ENCODE peak calls at places on chromosomes 5 and 9, in five cellular contexts. One of them, this sample, is unnamed.

GRCh38 chr9:132562313-132562588 is 20.2 kb upstream of the BARHL1 start:
- DNase-seq in esophagus squamous epithelium: no peak
- DNase-seq in right cardiac atrium: no peak
- DNase-seq in NCI-H1694: no peak
- DNase-seq in activated naive CD4-positive, alpha-beta T cell: no peak
- DNase-seq in this sample: no peak

GRCh38 chr5:142145106-142145900 is 36.7 kb downstream of the NDFIP1 start:
- DNase-seq in activated naive CD4-positive, alpha-beta T cell: no peak
- DNase-seq in NCI-H1694: peak
- DNase-seq in esophagus squamous epithelium: no peak
- DNase-seq in right cardiac atrium: peak
- DNase-seq in this sample: no peak

GRCh38 chr5:139474815-139475791 is 4.3 kb downstream of the SMIM33 start:
- DNase-seq in activated naive CD4-positive, alpha-beta T cell: no peak
- DNase-seq in esophagus squamous epithelium: no peak
- DNase-seq in right cardiac atrium: no peak
- DNase-seq in NCI-H1694: no peak
- DNase-seq in this sample: peak

GRCh38 chr5:40649493-40650030 is 30.2 kb upstream of the PTGER4 start:
- DNase-seq in right cardiac atrium: no peak
- DNase-seq in activated naive CD4-positive, alpha-beta T cell: no peak
- DNase-seq in esophagus squamous epithelium: no peak
- DNase-seq in NCI-H1694: no peak
- DNase-seq in this sample: no peak

GRCh38 chr5:157947156-157947555 is 88.2 kb upstream of the CLINT1 start:
- DNase-seq in esophagus squamous epithelium: no peak
- DNase-seq in right cardiac atrium: no peak
- DNase-seq in NCI-H1694: no peak
- DNase-seq in activated naive CD4-positive, alpha-beta T cell: no peak
- DNase-seq in this sample: no peak

GRCh38 chr9:35774907-35775635 is 16.3 kb upstream of the NPR2 start:
- DNase-seq in esophagus squamous epithelium: no peak
- DNase-seq in NCI-H1694: no peak
- DNase-seq in right cardiac atrium: peak
- DNase-seq in activated naive CD4-positive, alpha-beta T cell: no peak
- DNase-seq in this sample: peak

GRCh38 chr9:132857031-132857430 is 21.1 kb downstream of the AK8 start:
- DNase-seq in NCI-H1694: no peak
- DNase-seq in right cardiac atrium: peak
- DNase-seq in activated naive CD4-positive, alpha-beta T cell: no peak
- DNase-seq in esophagus squamous epithelium: no peak
- DNase-seq in this sample: no peak

GRCh38 chr9:116350213-116350612 is 196.6 kb downstream of the PAPPA start:
- DNase-seq in esophagus squamous epithelium: no peak
- DNase-seq in right cardiac atrium: no peak
- DNase-seq in NCI-H1694: no peak
- DNase-seq in activated naive CD4-positive, alpha-beta T cell: no peak
- DNase-seq in this sample: no peak

GRCh38 chr5:150057996-150058395 is 28.4 kb downstream of the CSF1R start:
- DNase-seq in activated naive CD4-positive, alpha-beta T cell: no peak
- DNase-seq in right cardiac atrium: no peak
- DNase-seq in esophagus squamous epithelium: no peak
- DNase-seq in NCI-H1694: no peak
- DNase-seq in this sample: no peak

GRCh38 chr9:2469681-2470141 is 151.9 kb upstream of the VLDLR start:
- DNase-seq in right cardiac atrium: no peak
- DNase-seq in esophagus squamous epithelium: no peak
- DNase-seq in NCI-H1694: no peak
- DNase-seq in activated naive CD4-positive, alpha-beta T cell: no peak
- DNase-seq in this sample: no peak

GRCh38 chr9:133726401-133727276 is 11.5 kb downstream of the SARDH start:
- DNase-seq in NCI-H1694: peak
- DNase-seq in activated naive CD4-positive, alpha-beta T cell: no peak
- DNase-seq in right cardiac atrium: no peak
- DNase-seq in esophagus squamous epithelium: no peak
- DNase-seq in this sample: no peak

GRCh38 chr9:21102311-21102710 is 24.6 kb upstream of the IFNB1 start:
- DNase-seq in activated naive CD4-positive, alpha-beta T cell: no peak
- DNase-seq in right cardiac atrium: no peak
- DNase-seq in esophagus squamous epithelium: no peak
- DNase-seq in NCI-H1694: no peak
- DNase-seq in this sample: no peak

GRCh38 chr5:24649531-24649930 is 4.8 kb upstream of the CDH10 start:
- DNase-seq in NCI-H1694: no peak
- DNase-seq in right cardiac atrium: no peak
- DNase-seq in esophagus squamous epithelium: no peak
- DNase-seq in activated naive CD4-positive, alpha-beta T cell: no peak
- DNase-seq in this sample: no peak

GRCh38 chr5:172123269-172123692 is 64.7 kb downstream of the STK10 start:
- DNase-seq in activated naive CD4-positive, alpha-beta T cell: no peak
- DNase-seq in esophagus squamous epithelium: no peak
- DNase-seq in NCI-H1694: peak
- DNase-seq in right cardiac atrium: peak
- DNase-seq in this sample: peak

GRCh38 chr5:139885172-139885856 is 89.7 kb downstream of the PSD2 start:
- DNase-seq in right cardiac atrium: no peak
- DNase-seq in NCI-H1694: no peak
- DNase-seq in esophagus squamous epithelium: no peak
- DNase-seq in activated naive CD4-positive, alpha-beta T cell: no peak
- DNase-seq in this sample: no peak

GRCh38 chr5:175854231-175855040 is 16.9 kb upstream of the CPLX2 start:
- DNase-seq in esophagus squamous epithelium: no peak
- DNase-seq in NCI-H1694: no peak
- DNase-seq in activated naive CD4-positive, alpha-beta T cell: no peak
- DNase-seq in right cardiac atrium: no peak
- DNase-seq in this sample: no peak

GRCh38 chr5:54905942-54906537 is 79.4 kb downstream of the ESM1 start:
- DNase-seq in activated naive CD4-positive, alpha-beta T cell: peak
- DNase-seq in esophagus squamous epithelium: no peak
- DNase-seq in right cardiac atrium: peak
- DNase-seq in NCI-H1694: peak
- DNase-seq in this sample: no peak

GRCh38 chr5:71790433-71790832 is 71.4 kb downstream of the CARTPT start:
- DNase-seq in esophagus squamous epithelium: no peak
- DNase-seq in activated naive CD4-positive, alpha-beta T cell: no peak
- DNase-seq in right cardiac atrium: no peak
- DNase-seq in NCI-H1694: no peak
- DNase-seq in this sample: no peak

GRCh38 chr9:112020680-112021596 is 124.3 kb downstream of the UGCG start:
- DNase-seq in activated naive CD4-positive, alpha-beta T cell: no peak
- DNase-seq in NCI-H1694: no peak
- DNase-seq in right cardiac atrium: no peak
- DNase-seq in esophagus squamous epithelium: no peak
- DNase-seq in this sample: no peak

GRCh38 chr5:108380531-108381021 is 1.3 kb downstream of the FBXL17 start:
- DNase-seq in right cardiac atrium: peak
- DNase-seq in activated naive CD4-positive, alpha-beta T cell: peak
- DNase-seq in NCI-H1694: no peak
- DNase-seq in esophagus squamous epithelium: no peak
- DNase-seq in this sample: peak

GRCh38 chr5:143315929-143316328 is 87.6 kb downstream of the NR3C1 start:
- DNase-seq in right cardiac atrium: no peak
- DNase-seq in NCI-H1694: no peak
- DNase-seq in esophagus squamous epithelium: no peak
- DNase-seq in activated naive CD4-positive, alpha-beta T cell: no peak
- DNase-seq in this sample: no peak

GRCh38 chr5:136202800-136203199 is 9.8 kb upstream of the SMIM32 start:
- DNase-seq in NCI-H1694: no peak
- DNase-seq in esophagus squamous epithelium: no peak
- DNase-seq in right cardiac atrium: no peak
- DNase-seq in activated naive CD4-positive, alpha-beta T cell: no peak
- DNase-seq in this sample: no peak

GRCh38 chr5:147216552-147217154 is 18.2 kb upstream of the STK32A start:
- DNase-seq in esophagus squamous epithelium: no peak
- DNase-seq in NCI-H1694: no peak
- DNase-seq in right cardiac atrium: no peak
- DNase-seq in activated naive CD4-positive, alpha-beta T cell: no peak
- DNase-seq in this sample: no peak

GRCh38 chr5:73381587-73382411 is 66.8 kb downstream of the FOXD1 start:
- DNase-seq in esophagus squamous epithelium: no peak
- DNase-seq in right cardiac atrium: no peak
- DNase-seq in NCI-H1694: no peak
- DNase-seq in activated naive CD4-positive, alpha-beta T cell: no peak
- DNase-seq in this sample: no peak

GRCh38 chr9:19411316-19411715 is 2.5 kb downstream of the ACER2 start:
- DNase-seq in right cardiac atrium: no peak
- DNase-seq in NCI-H1694: no peak
- DNase-seq in esophagus squamous epithelium: no peak
- DNase-seq in activated naive CD4-positive, alpha-beta T cell: no peak
- DNase-seq in this sample: no peak

GRCh38 chr5:141412853-141413539 is at the start of gene PCDHGA10:
- DNase-seq in right cardiac atrium: no peak
- DNase-seq in NCI-H1694: peak
- DNase-seq in activated naive CD4-positive, alpha-beta T cell: no peak
- DNase-seq in esophagus squamous epithelium: no peak
- DNase-seq in this sample: peak

GRCh38 chr9:134689320-134690181 is 47.9 kb downstream of the COL5A1 start:
- DNase-seq in right cardiac atrium: peak
- DNase-seq in esophagus squamous epithelium: no peak
- DNase-seq in activated naive CD4-positive, alpha-beta T cell: no peak
- DNase-seq in NCI-H1694: no peak
- DNase-seq in this sample: no peak

GRCh38 chr5:85428426-85428934 is 1043.8 kb upstream of the EDIL3 start:
- DNase-seq in right cardiac atrium: no peak
- DNase-seq in NCI-H1694: no peak
- DNase-seq in esophagus squamous epithelium: no peak
- DNase-seq in activated naive CD4-positive, alpha-beta T cell: no peak
- DNase-seq in this sample: no peak

GRCh38 chr5:134136771-134137170 is 22.3 kb downstream of the TCF7 start:
- DNase-seq in NCI-H1694: no peak
- DNase-seq in activated naive CD4-positive, alpha-beta T cell: no peak
- DNase-seq in right cardiac atrium: no peak
- DNase-seq in esophagus squamous epithelium: no peak
- DNase-seq in this sample: no peak

GRCh38 chr5:38756068-38756467 is 89.7 kb upstream of the OSMR start:
- DNase-seq in right cardiac atrium: no peak
- DNase-seq in esophagus squamous epithelium: no peak
- DNase-seq in NCI-H1694: no peak
- DNase-seq in activated naive CD4-positive, alpha-beta T cell: no peak
- DNase-seq in this sample: no peak

GRCh38 chr5:142073617-142074405 is 34.8 kb upstream of the NDFIP1 start:
- DNase-seq in NCI-H1694: no peak
- DNase-seq in esophagus squamous epithelium: no peak
- DNase-seq in activated naive CD4-positive, alpha-beta T cell: no peak
- DNase-seq in right cardiac atrium: no peak
- DNase-seq in this sample: no peak

GRCh38 chr5:131226899-131227298 is 37.0 kb upstream of the CDC42SE2 start:
- DNase-seq in right cardiac atrium: no peak
- DNase-seq in NCI-H1694: no peak
- DNase-seq in activated naive CD4-positive, alpha-beta T cell: no peak
- DNase-seq in esophagus squamous epithelium: no peak
- DNase-seq in this sample: no peak

GRCh38 chr9:110148868-110149267 is 59.1 kb downstream of the C9orf152 start:
- DNase-seq in NCI-H1694: no peak
- DNase-seq in right cardiac atrium: no peak
- DNase-seq in esophagus squamous epithelium: no peak
- DNase-seq in activated naive CD4-positive, alpha-beta T cell: no peak
- DNase-seq in this sample: no peak

GRCh38 chr5:151917931-151918330 is 6.7 kb downstream of the GLRA1 start:
- DNase-seq in right cardiac atrium: no peak
- DNase-seq in esophagus squamous epithelium: no peak
- DNase-seq in activated naive CD4-positive, alpha-beta T cell: no peak
- DNase-seq in NCI-H1694: no peak
- DNase-seq in this sample: no peak

GRCh38 chr9:806285-807156 is 35.0 kb upstream of the DMRT1 start:
- DNase-seq in activated naive CD4-positive, alpha-beta T cell: no peak
- DNase-seq in right cardiac atrium: no peak
- DNase-seq in esophagus squamous epithelium: no peak
- DNase-seq in NCI-H1694: peak
- DNase-seq in this sample: peak

GRCh38 chr9:84862786-84863185 is 193.3 kb downstream of the NTRK2 start:
- DNase-seq in activated naive CD4-positive, alpha-beta T cell: no peak
- DNase-seq in esophagus squamous epithelium: no peak
- DNase-seq in right cardiac atrium: peak
- DNase-seq in NCI-H1694: no peak
- DNase-seq in this sample: no peak

GRCh38 chr5:159800131-159800830 is 116.0 kb upstream of the ADRA1B start:
- DNase-seq in right cardiac atrium: no peak
- DNase-seq in activated naive CD4-positive, alpha-beta T cell: no peak
- DNase-seq in NCI-H1694: no peak
- DNase-seq in esophagus squamous epithelium: no peak
- DNase-seq in this sample: no peak

GRCh38 chr9:34540826-34541225 is 18.0 kb upstream of the ENHO start:
- DNase-seq in activated naive CD4-positive, alpha-beta T cell: no peak
- DNase-seq in esophagus squamous epithelium: no peak
- DNase-seq in NCI-H1694: no peak
- DNase-seq in right cardiac atrium: no peak
- DNase-seq in this sample: no peak

GRCh38 chr9:130156672-130157071 is 15.5 kb upstream of the NCS1 start:
- DNase-seq in right cardiac atrium: peak
- DNase-seq in activated naive CD4-positive, alpha-beta T cell: no peak
- DNase-seq in esophagus squamous epithelium: no peak
- DNase-seq in NCI-H1694: no peak
- DNase-seq in this sample: no peak

This sample was measured in DMS 273 treated with DMSO at 0.1 percent for 48 hours.